ENCODE peak calls at places on chromosomes 3 and 15, in five cellular contexts. One of them, this sample, is unnamed. For H3K27me3 and H3K9me3, the result is how much of the 10 kb centered on the place peaks cover.

GRCh38 chr15:76150971-76151598 is 91.3 kb downstream of the TMEM266 start:
- DNase-seq in neural progenitor cell: peak
- DNase-seq in right cardiac atrium: peak
- DNase-seq in HAP-1: peak
- DNase-seq in PC-9: peak
- DNase-seq in this sample: peak

GRCh38 chr3:70038671-70039070 is 39.1 kb downstream of the SAMMSON start:
- DNase-seq in neural progenitor cell: no peak
- DNase-seq in right cardiac atrium: no peak
- DNase-seq in HAP-1: no peak
- DNase-seq in PC-9: no peak
- DNase-seq in this sample: no peak

GRCh38 chr3:77885381-77885780 is 845.5 kb downstream of the ROBO2 start:
- DNase-seq in neural progenitor cell: no peak
- DNase-seq in right cardiac atrium: no peak
- DNase-seq in HAP-1: no peak
- DNase-seq in PC-9: no peak
- DNase-seq in this sample: no peak

GRCh38 chr3:50193746-50194127 is 2.3 kb downstream of the GNAT1 start:
- DNase-seq in neural progenitor cell: no peak
- DNase-seq in right cardiac atrium: peak
- DNase-seq in HAP-1: no peak
- DNase-seq in PC-9: no peak
- DNase-seq in this sample: no peak

GRCh38 chr3:24365168-24365567 is 129.5 kb downstream of the THRB start:
- DNase-seq in neural progenitor cell: no peak
- DNase-seq in right cardiac atrium: peak
- DNase-seq in HAP-1: peak
- DNase-seq in PC-9: peak
- DNase-seq in this sample: no peak

GRCh38 chr3:132038198-132038825 is 3.5 kb upstream of the CPNE4 start:
- DNase-seq in neural progenitor cell: peak
- DNase-seq in right cardiac atrium: no peak
- DNase-seq in HAP-1: no peak
- DNase-seq in PC-9: no peak
- DNase-seq in this sample: peak

GRCh38 chr3:16060358-16060852 is 114.1 kb upstream of the GALNT15 start:
- DNase-seq in neural progenitor cell: no peak
- DNase-seq in right cardiac atrium: no peak
- DNase-seq in HAP-1: no peak
- DNase-seq in PC-9: peak
- DNase-seq in this sample: peak

GRCh38 chr15:63185206-63185605 is 4.2 kb upstream of the RAB8B start:
- DNase-seq in neural progenitor cell: no peak
- DNase-seq in right cardiac atrium: no peak
- DNase-seq in HAP-1: no peak
- DNase-seq in PC-9: no peak
- DNase-seq in this sample: no peak

GRCh38 chr15:31197497-31198414 is 96.2 kb upstream of the TRPM1 start:
- DNase-seq in neural progenitor cell: peak
- DNase-seq in right cardiac atrium: peak
- DNase-seq in HAP-1: peak
- DNase-seq in PC-9: no peak
- DNase-seq in this sample: peak

GRCh38 chr15:31330111-31330785 is 3.6 kb downstream of the KLF13 start:
- DNase-seq in neural progenitor cell: no peak
- DNase-seq in right cardiac atrium: peak
- DNase-seq in HAP-1: no peak
- DNase-seq in PC-9: no peak
- DNase-seq in this sample: no peak

GRCh38 chr3:186097317-186097662 is 11.6 kb downstream of the ETV5 start:
- DNase-seq in neural progenitor cell: no peak
- DNase-seq in right cardiac atrium: no peak
- DNase-seq in HAP-1: no peak
- DNase-seq in PC-9: no peak
- DNase-seq in this sample: no peak

GRCh38 chr3:194587438-194587931 is 45.7 kb downstream of the TMEM44 start:
- DNase-seq in neural progenitor cell: no peak
- DNase-seq in right cardiac atrium: peak
- DNase-seq in HAP-1: no peak
- DNase-seq in PC-9: no peak
- DNase-seq in this sample: no peak

GRCh38 chr3:31567036-31567435 is 34.3 kb downstream of the STT3B start:
- DNase-seq in neural progenitor cell: peak
- DNase-seq in right cardiac atrium: no peak
- DNase-seq in HAP-1: no peak
- DNase-seq in PC-9: no peak
- DNase-seq in this sample: peak

GRCh38 chr3:154275965-154276364 is 48.3 kb downstream of the DHX36 start:
- DNase-seq in neural progenitor cell: no peak
- DNase-seq in right cardiac atrium: no peak
- DNase-seq in HAP-1: no peak
- DNase-seq in PC-9: no peak
- DNase-seq in this sample: no peak

GRCh38 chr15:62035256-62035908 is 24.9 kb downstream of the VPS13C start:
- DNase-seq in neural progenitor cell: no peak
- DNase-seq in right cardiac atrium: no peak
- DNase-seq in HAP-1: no peak
- DNase-seq in PC-9: no peak
- DNase-seq in this sample: peak

GRCh38 chr3:47536967-47537366 is 23.5 kb upstream of the ELP6 start:
- DNase-seq in neural progenitor cell: no peak
- DNase-seq in right cardiac atrium: no peak
- DNase-seq in HAP-1: no peak
- DNase-seq in PC-9: no peak
- DNase-seq in this sample: no peak

GRCh38 chr3:88000853-88001252 is 58.0 kb downstream of the CGGBP1 start:
- DNase-seq in neural progenitor cell: peak
- DNase-seq in right cardiac atrium: peak
- DNase-seq in HAP-1: no peak
- DNase-seq in PC-9: no peak
- DNase-seq in this sample: peak

GRCh38 chr3:113532698-113533533 is 561 bp downstream of the SIDT1 start:
- DNase-seq in neural progenitor cell: peak
- DNase-seq in right cardiac atrium: peak
- DNase-seq in HAP-1: no peak
- DNase-seq in PC-9: no peak
- DNase-seq in this sample: no peak

GRCh38 chr3:149658444-149659172 is 783 bp upstream of the WWTR1 start:
- DNase-seq in neural progenitor cell: peak
- DNase-seq in right cardiac atrium: peak
- DNase-seq in HAP-1: peak
- DNase-seq in PC-9: peak
- DNase-seq in this sample: peak

GRCh38 chr15:90642464-90643300 is 74.5 kb upstream of the BLM start:
- DNase-seq in neural progenitor cell: no peak
- DNase-seq in right cardiac atrium: no peak
- DNase-seq in HAP-1: peak
- DNase-seq in PC-9: no peak
- DNase-seq in this sample: no peak

GRCh38 chr3:44076221-44076829 is 165.4 kb upstream of the TOPAZ1 start:
- DNase-seq in neural progenitor cell: no peak
- DNase-seq in right cardiac atrium: no peak
- DNase-seq in HAP-1: no peak
- DNase-seq in PC-9: no peak
- DNase-seq in this sample: no peak

GRCh38 chr15:100109486-100110035 is 232.2 kb downstream of the ADAMTS17 start:
- DNase-seq in neural progenitor cell: no peak
- DNase-seq in right cardiac atrium: no peak
- DNase-seq in HAP-1: no peak
- DNase-seq in PC-9: no peak
- DNase-seq in this sample: no peak

GRCh38 chr15:95501865-95502264 is 828.6 kb upstream of the NR2F2 start:
- DNase-seq in neural progenitor cell: no peak
- DNase-seq in right cardiac atrium: no peak
- DNase-seq in HAP-1: no peak
- DNase-seq in PC-9: no peak
- DNase-seq in this sample: no peak

GRCh38 chr3:81909756-81910155 is 148.3 kb upstream of the GBE1 start:
- DNase-seq in neural progenitor cell: no peak
- DNase-seq in right cardiac atrium: no peak
- DNase-seq in HAP-1: no peak
- DNase-seq in PC-9: no peak
- DNase-seq in this sample: peak

GRCh38 chr3:52786330-52787215 is 8.0 kb upstream of the ITIH3 start:
- DNase-seq in neural progenitor cell: no peak
- DNase-seq in right cardiac atrium: no peak
- DNase-seq in HAP-1: no peak
- DNase-seq in PC-9: no peak
- DNase-seq in this sample: no peak

GRCh38 chr3:27990837-27991236 is 250.6 kb upstream of the CMC1 start:
- DNase-seq in neural progenitor cell: no peak
- DNase-seq in right cardiac atrium: no peak
- DNase-seq in HAP-1: no peak
- DNase-seq in PC-9: no peak
- DNase-seq in this sample: no peak

GRCh38 chr3:27990347-27990746 is 251.1 kb upstream of the CMC1 start:
- DNase-seq in neural progenitor cell: no peak
- DNase-seq in right cardiac atrium: no peak
- DNase-seq in HAP-1: no peak
- DNase-seq in PC-9: no peak
- DNase-seq in this sample: no peak

GRCh38 chr3:27986204-27986879 is 255.1 kb upstream of the CMC1 start:
- DNase-seq in neural progenitor cell: peak
- DNase-seq in right cardiac atrium: no peak
- DNase-seq in HAP-1: no peak
- DNase-seq in PC-9: no peak
- DNase-seq in this sample: no peak

DNA sequence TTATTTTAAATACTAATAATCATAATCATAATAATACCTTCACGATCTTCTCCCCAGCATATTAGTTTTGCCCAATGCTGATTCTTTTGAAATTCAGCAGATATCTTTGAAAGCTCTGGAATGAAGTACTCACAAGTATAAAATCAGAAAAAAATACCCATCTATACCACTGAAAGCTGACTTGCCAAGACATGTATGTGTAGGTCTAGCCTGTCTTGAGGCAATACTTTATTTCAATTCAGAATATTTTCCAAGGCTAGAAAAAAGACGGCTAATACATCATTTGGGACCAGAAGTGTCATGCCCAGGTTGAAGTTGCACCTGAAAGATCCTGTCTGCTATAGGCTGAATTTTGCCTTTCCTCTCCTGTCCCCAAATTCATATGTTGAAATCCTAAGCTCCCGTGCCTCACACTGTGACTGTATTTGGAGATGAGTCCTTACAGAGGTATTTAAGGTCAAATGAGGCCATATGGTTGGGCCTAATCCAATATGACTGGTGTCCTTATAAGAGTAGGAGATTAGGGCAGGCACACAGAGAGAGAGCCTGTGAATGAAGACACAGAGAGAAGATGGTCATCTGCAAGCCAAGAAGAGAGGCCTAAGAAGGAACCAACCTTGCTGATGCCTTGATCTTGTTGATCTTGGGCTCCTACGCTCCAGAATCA is 255.9 kb upstream of the CMC1 start:
- DNase-seq in neural progenitor cell: no peak
- DNase-seq in right cardiac atrium: no peak
- DNase-seq in HAP-1: no peak
- DNase-seq in PC-9: no peak
- DNase-seq in this sample: no peak
- H3K27me3 ChIP-seq in neural progenitor cell: under half
- H3K27me3 ChIP-seq in right cardiac atrium: under half
- H3K27me3 ChIP-seq in HAP-1: under half
- H3K27me3 ChIP-seq in PC-9: under half
- H3K27me3 ChIP-seq in this sample: under half

DNA sequence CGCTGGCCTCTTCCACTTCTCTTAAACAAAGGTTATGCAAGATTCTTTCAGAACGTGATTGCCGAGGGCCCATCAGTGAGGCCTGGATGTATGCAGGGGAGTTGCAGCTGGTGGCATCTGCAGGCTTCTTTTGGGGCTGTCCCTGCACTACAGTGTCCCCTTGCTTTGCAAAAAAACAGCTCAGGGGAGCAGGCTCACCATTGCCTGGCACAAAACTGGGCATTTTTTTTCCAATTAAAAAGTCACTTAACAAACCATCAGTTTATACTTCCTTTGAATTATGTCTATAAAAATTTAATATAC is 148.6 kb downstream of the ATP10A start:
- DNase-seq in neural progenitor cell: no peak
- DNase-seq in right cardiac atrium: no peak
- DNase-seq in HAP-1: no peak
- DNase-seq in PC-9: no peak
- DNase-seq in this sample: no peak
- H3K9me3 ChIP-seq in neural progenitor cell: under half
- H3K9me3 ChIP-seq in right cardiac atrium: under half
- H3K9me3 ChIP-seq in HAP-1: under half
- H3K9me3 ChIP-seq in PC-9: under half
- H3K9me3 ChIP-seq in this sample: under half

GRCh38 chr3:18064586-18064985 is 322.2 kb upstream of the TBC1D5 start:
- DNase-seq in neural progenitor cell: no peak
- DNase-seq in right cardiac atrium: no peak
- DNase-seq in HAP-1: no peak
- DNase-seq in PC-9: no peak
- DNase-seq in this sample: no peak
- H3K27me3 ChIP-seq in neural progenitor cell: under half
- H3K27me3 ChIP-seq in right cardiac atrium: under half
- H3K27me3 ChIP-seq in HAP-1: under half
- H3K27me3 ChIP-seq in PC-9: under half
- H3K27me3 ChIP-seq in this sample: under half

DNA sequence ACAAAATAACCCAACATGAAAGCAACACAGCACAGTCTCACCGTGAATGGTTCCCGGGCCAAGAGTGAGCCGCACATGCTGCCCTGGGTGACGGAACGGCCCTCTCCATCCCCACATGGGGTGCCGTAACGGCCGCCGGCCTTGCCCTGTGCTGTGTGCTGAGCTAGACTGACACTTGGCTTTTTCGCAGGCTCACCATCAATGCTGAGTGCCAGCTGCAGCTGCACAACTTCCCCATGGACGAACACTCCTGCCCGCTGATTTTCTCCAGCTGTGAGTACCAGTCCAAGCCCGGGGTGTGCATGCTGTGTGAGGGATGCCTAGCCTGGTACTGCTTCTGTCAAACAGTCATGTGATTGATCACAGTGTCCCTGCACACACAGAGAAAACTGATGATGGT is 357.6 kb downstream of the GABRG3 start:
- DNase-seq in neural progenitor cell: no peak
- DNase-seq in right cardiac atrium: peak
- DNase-seq in HAP-1: no peak
- DNase-seq in PC-9: no peak
- DNase-seq in this sample: no peak
- H3K9me3 ChIP-seq in neural progenitor cell: under half
- H3K9me3 ChIP-seq in right cardiac atrium: under half
- H3K9me3 ChIP-seq in HAP-1: under half
- H3K9me3 ChIP-seq in PC-9: under half
- H3K9me3 ChIP-seq in this sample: under half

GRCh38 chr15:79206940-79207339 is 75.6 kb upstream of the ANKRD34C start:
- DNase-seq in neural progenitor cell: no peak
- DNase-seq in right cardiac atrium: no peak
- DNase-seq in HAP-1: no peak
- DNase-seq in PC-9: no peak
- DNase-seq in this sample: no peak
- H3K27me3 ChIP-seq in neural progenitor cell: under half
- H3K27me3 ChIP-seq in right cardiac atrium: under half
- H3K27me3 ChIP-seq in HAP-1: under half
- H3K27me3 ChIP-seq in PC-9: under half
- H3K27me3 ChIP-seq in this sample: under half

GRCh38 chr15:52492132-52492531 is 36.5 kb downstream of the MYO5A start:
- DNase-seq in neural progenitor cell: no peak
- DNase-seq in right cardiac atrium: no peak
- DNase-seq in HAP-1: no peak
- DNase-seq in PC-9: no peak
- DNase-seq in this sample: no peak
- H3K9me3 ChIP-seq in neural progenitor cell: under half
- H3K9me3 ChIP-seq in right cardiac atrium: under half
- H3K9me3 ChIP-seq in HAP-1: under half
- H3K9me3 ChIP-seq in PC-9: under half
- H3K9me3 ChIP-seq in this sample: under half

This sample was measured in cardiac muscle cell.